ENCODE peak calls at places on chromosome 18, in ten cellular contexts. One of them, this sample, is unnamed. For H3K4me1, the result is how much of the 10 kb centered on the place peaks cover.

GRCh38 chr18:13285874-13286273 is 67.3 kb downstream of the LDLRAD4 start:
- DNase-seq in esophagus squamous epithelium: no peak
- DNase-seq in GM23338: no peak
- DNase-seq in MM.1S: no peak
- DNase-seq in H9: no peak
- DNase-seq in OCI-LY7: no peak
- DNase-seq in hepatocyte: no peak
- DNase-seq in left lung: no peak
- DNase-seq in neural progenitor cell: no peak
- DNase-seq in astrocyte: no peak
- DNase-seq in this sample: no peak

GRCh38 chr18:8811115-8811514 is 105.8 kb downstream of the MTCL1 start:
- DNase-seq in hepatocyte: no peak
- DNase-seq in neural progenitor cell: no peak
- DNase-seq in OCI-LY7: no peak
- DNase-seq in astrocyte: no peak
- DNase-seq in MM.1S: no peak
- DNase-seq in left lung: no peak
- DNase-seq in GM23338: no peak
- DNase-seq in H9: no peak
- DNase-seq in esophagus squamous epithelium: no peak
- DNase-seq in this sample: no peak

GRCh38 chr18:32328379-32328778 is 138.5 kb downstream of the MEP1B start:
- DNase-seq in astrocyte: peak
- DNase-seq in OCI-LY7: no peak
- DNase-seq in H9: no peak
- DNase-seq in left lung: no peak
- DNase-seq in neural progenitor cell: no peak
- DNase-seq in GM23338: no peak
- DNase-seq in esophagus squamous epithelium: no peak
- DNase-seq in hepatocyte: no peak
- DNase-seq in MM.1S: no peak
- DNase-seq in this sample: no peak

GRCh38 chr18:43034683-43035500 is 80.6 kb downstream of the RIT2 start:
- DNase-seq in left lung: no peak
- DNase-seq in esophagus squamous epithelium: no peak
- DNase-seq in H9: peak
- DNase-seq in OCI-LY7: no peak
- DNase-seq in GM23338: peak
- DNase-seq in hepatocyte: peak
- DNase-seq in astrocyte: no peak
- DNase-seq in neural progenitor cell: no peak
- DNase-seq in MM.1S: no peak
- DNase-seq in this sample: no peak

GRCh38 chr18:7164610-7165009 is 47.0 kb upstream of the LAMA1 start:
- DNase-seq in OCI-LY7: peak
- DNase-seq in MM.1S: peak
- DNase-seq in neural progenitor cell: peak
- DNase-seq in astrocyte: no peak
- DNase-seq in hepatocyte: no peak
- DNase-seq in esophagus squamous epithelium: no peak
- DNase-seq in H9: no peak
- DNase-seq in left lung: no peak
- DNase-seq in GM23338: peak
- DNase-seq in this sample: no peak

GRCh38 chr18:5057348-5058012 is 139.6 kb downstream of the AKAIN1 start:
- DNase-seq in MM.1S: peak
- DNase-seq in neural progenitor cell: peak
- DNase-seq in GM23338: peak
- DNase-seq in left lung: no peak
- DNase-seq in esophagus squamous epithelium: no peak
- DNase-seq in astrocyte: peak
- DNase-seq in H9: peak
- DNase-seq in OCI-LY7: peak
- DNase-seq in hepatocyte: peak
- DNase-seq in this sample: peak

GRCh38 chr18:2687390-2688001 is 32.0 kb downstream of the SMCHD1 start:
- DNase-seq in esophagus squamous epithelium: no peak
- DNase-seq in astrocyte: no peak
- DNase-seq in OCI-LY7: peak
- DNase-seq in H9: no peak
- DNase-seq in GM23338: no peak
- DNase-seq in neural progenitor cell: no peak
- DNase-seq in left lung: no peak
- DNase-seq in hepatocyte: no peak
- DNase-seq in MM.1S: peak
- DNase-seq in this sample: no peak

GRCh38 chr18:7921938-7922587 is 354.9 kb downstream of the PTPRM start:
- DNase-seq in H9: no peak
- DNase-seq in GM23338: no peak
- DNase-seq in OCI-LY7: no peak
- DNase-seq in neural progenitor cell: no peak
- DNase-seq in MM.1S: no peak
- DNase-seq in astrocyte: peak
- DNase-seq in left lung: no peak
- DNase-seq in esophagus squamous epithelium: no peak
- DNase-seq in hepatocyte: peak
- DNase-seq in this sample: no peak

GRCh38 chr18:41875094-41875780 is 79.8 kb upstream of the PIK3C3 start:
- DNase-seq in left lung: no peak
- DNase-seq in MM.1S: no peak
- DNase-seq in GM23338: no peak
- DNase-seq in esophagus squamous epithelium: no peak
- DNase-seq in neural progenitor cell: no peak
- DNase-seq in astrocyte: peak
- DNase-seq in hepatocyte: no peak
- DNase-seq in H9: no peak
- DNase-seq in OCI-LY7: no peak
- DNase-seq in this sample: no peak

GRCh38 chr18:79403723-79404566 is 8.2 kb downstream of the NFATC1 start:
- DNase-seq in esophagus squamous epithelium: no peak
- DNase-seq in hepatocyte: no peak
- DNase-seq in MM.1S: no peak
- DNase-seq in neural progenitor cell: no peak
- DNase-seq in OCI-LY7: no peak
- DNase-seq in astrocyte: no peak
- DNase-seq in GM23338: no peak
- DNase-seq in H9: no peak
- DNase-seq in left lung: no peak
- DNase-seq in this sample: no peak

GRCh38 chr18:31791817-31792579 is 31.3 kb upstream of the SLC25A52 start:
- DNase-seq in esophagus squamous epithelium: no peak
- DNase-seq in MM.1S: peak
- DNase-seq in left lung: no peak
- DNase-seq in GM23338: no peak
- DNase-seq in hepatocyte: no peak
- DNase-seq in H9: no peak
- DNase-seq in neural progenitor cell: no peak
- DNase-seq in astrocyte: no peak
- DNase-seq in OCI-LY7: no peak
- DNase-seq in this sample: no peak

GRCh38 chr18:79422022-79422782 is 26.5 kb downstream of the NFATC1 start:
- DNase-seq in hepatocyte: no peak
- DNase-seq in astrocyte: peak
- DNase-seq in H9: no peak
- DNase-seq in esophagus squamous epithelium: no peak
- DNase-seq in neural progenitor cell: no peak
- DNase-seq in OCI-LY7: no peak
- DNase-seq in GM23338: no peak
- DNase-seq in left lung: peak
- DNase-seq in MM.1S: no peak
- DNase-seq in this sample: no peak

GRCh38 chr18:3796434-3796833 is 346.5 kb downstream of the TGIF1 start:
- DNase-seq in esophagus squamous epithelium: no peak
- DNase-seq in left lung: no peak
- DNase-seq in MM.1S: no peak
- DNase-seq in H9: no peak
- DNase-seq in OCI-LY7: no peak
- DNase-seq in GM23338: no peak
- DNase-seq in neural progenitor cell: no peak
- DNase-seq in astrocyte: no peak
- DNase-seq in hepatocyte: no peak
- DNase-seq in this sample: no peak

GRCh38 chr18:3177902-3178687 is 41.7 kb downstream of the MYOM1 start:
- DNase-seq in H9: no peak
- DNase-seq in astrocyte: peak
- DNase-seq in left lung: no peak
- DNase-seq in GM23338: no peak
- DNase-seq in neural progenitor cell: no peak
- DNase-seq in MM.1S: peak
- DNase-seq in esophagus squamous epithelium: peak
- DNase-seq in OCI-LY7: peak
- DNase-seq in hepatocyte: no peak
- DNase-seq in this sample: no peak

GRCh38 chr18:48168861-48169260 is 238.4 kb upstream of the SMAD2 start:
- DNase-seq in neural progenitor cell: no peak
- DNase-seq in H9: no peak
- DNase-seq in left lung: no peak
- DNase-seq in astrocyte: no peak
- DNase-seq in MM.1S: no peak
- DNase-seq in GM23338: no peak
- DNase-seq in hepatocyte: no peak
- DNase-seq in esophagus squamous epithelium: no peak
- DNase-seq in OCI-LY7: no peak
- DNase-seq in this sample: no peak

GRCh38 chr18:40897884-40898283 is 1057.2 kb upstream of the PIK3C3 start:
- DNase-seq in astrocyte: no peak
- DNase-seq in GM23338: peak
- DNase-seq in esophagus squamous epithelium: no peak
- DNase-seq in hepatocyte: no peak
- DNase-seq in H9: peak
- DNase-seq in left lung: no peak
- DNase-seq in MM.1S: no peak
- DNase-seq in neural progenitor cell: no peak
- DNase-seq in OCI-LY7: no peak
- DNase-seq in this sample: no peak

DNA sequence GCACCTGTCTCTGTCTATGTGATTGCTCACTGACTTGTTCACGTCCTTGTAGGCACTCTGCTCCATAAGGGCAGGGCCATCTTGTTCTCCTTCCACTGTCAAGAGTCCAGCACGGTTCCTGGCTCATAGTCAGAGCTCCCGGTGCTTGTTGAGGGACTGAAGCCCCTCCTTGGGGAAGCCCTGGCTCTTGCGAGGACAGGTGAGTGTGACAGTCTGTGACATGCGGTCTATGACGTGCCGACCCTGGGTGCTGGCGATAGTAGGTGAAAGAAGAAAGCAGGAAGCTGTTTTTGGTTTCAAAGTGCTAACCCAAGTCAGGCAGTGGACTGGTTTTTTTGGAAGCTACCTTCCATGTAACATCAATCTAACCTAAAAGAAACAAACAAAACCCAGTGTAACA is 18.8 kb downstream of the TSHZ1 start:
- DNase-seq in OCI-LY7: no peak
- DNase-seq in hepatocyte: no peak
- DNase-seq in neural progenitor cell: no peak
- DNase-seq in left lung: no peak
- DNase-seq in MM.1S: no peak
- DNase-seq in H9: no peak
- DNase-seq in astrocyte: no peak
- DNase-seq in GM23338: no peak
- DNase-seq in esophagus squamous epithelium: no peak
- DNase-seq in this sample: no peak
- H3K4me1 ChIP-seq in OCI-LY7: under half
- H3K4me1 ChIP-seq in hepatocyte: under half
- H3K4me1 ChIP-seq in neural progenitor cell: under half
- H3K4me1 ChIP-seq in left lung: under half
- H3K4me1 ChIP-seq in MM.1S: under half
- H3K4me1 ChIP-seq in H9: under half
- H3K4me1 ChIP-seq in astrocyte: under half
- H3K4me1 ChIP-seq in GM23338: under half
- H3K4me1 ChIP-seq in esophagus squamous epithelium: under half
- H3K4me1 ChIP-seq in this sample: under half

GRCh38 chr18:33673689-33674088 is 95.7 kb downstream of the ASXL3 start:
- DNase-seq in OCI-LY7: no peak
- DNase-seq in astrocyte: no peak
- DNase-seq in neural progenitor cell: peak
- DNase-seq in MM.1S: no peak
- DNase-seq in hepatocyte: no peak
- DNase-seq in left lung: no peak
- DNase-seq in esophagus squamous epithelium: no peak
- DNase-seq in GM23338: peak
- DNase-seq in H9: no peak
- DNase-seq in this sample: no peak
- TF ChIP-seq CTCF in OCI-LY7: peak
- TF ChIP-seq CTCF in astrocyte: no peak
- TF ChIP-seq CTCF in neural progenitor cell: peak
- TF ChIP-seq CTCF in MM.1S: no peak
- TF ChIP-seq CTCF in hepatocyte: no peak
- TF ChIP-seq CTCF in left lung: no peak
- TF ChIP-seq CTCF in esophagus squamous epithelium: no peak
- TF ChIP-seq CTCF in GM23338: peak
- TF ChIP-seq CTCF in H9: peak
- TF ChIP-seq CTCF in this sample: no peak

GRCh38 chr18:51039138-51040112 is 9.4 kb downstream of the SMAD4 start:
- DNase-seq in left lung: no peak
- DNase-seq in MM.1S: no peak
- DNase-seq in esophagus squamous epithelium: no peak
- DNase-seq in GM23338: peak
- DNase-seq in astrocyte: peak
- DNase-seq in neural progenitor cell: no peak
- DNase-seq in H9: peak
- DNase-seq in OCI-LY7: no peak
- DNase-seq in hepatocyte: no peak
- DNase-seq in this sample: no peak
- H3K4me1 ChIP-seq in left lung: under half
- H3K4me1 ChIP-seq in MM.1S: under half
- H3K4me1 ChIP-seq in esophagus squamous epithelium: under half
- H3K4me1 ChIP-seq in GM23338: half or more
- H3K4me1 ChIP-seq in astrocyte: under half
- H3K4me1 ChIP-seq in neural progenitor cell: under half
- H3K4me1 ChIP-seq in H9: under half
- H3K4me1 ChIP-seq in OCI-LY7: under half
- H3K4me1 ChIP-seq in hepatocyte: under half
- H3K4me1 ChIP-seq in this sample: half or more

DNA sequence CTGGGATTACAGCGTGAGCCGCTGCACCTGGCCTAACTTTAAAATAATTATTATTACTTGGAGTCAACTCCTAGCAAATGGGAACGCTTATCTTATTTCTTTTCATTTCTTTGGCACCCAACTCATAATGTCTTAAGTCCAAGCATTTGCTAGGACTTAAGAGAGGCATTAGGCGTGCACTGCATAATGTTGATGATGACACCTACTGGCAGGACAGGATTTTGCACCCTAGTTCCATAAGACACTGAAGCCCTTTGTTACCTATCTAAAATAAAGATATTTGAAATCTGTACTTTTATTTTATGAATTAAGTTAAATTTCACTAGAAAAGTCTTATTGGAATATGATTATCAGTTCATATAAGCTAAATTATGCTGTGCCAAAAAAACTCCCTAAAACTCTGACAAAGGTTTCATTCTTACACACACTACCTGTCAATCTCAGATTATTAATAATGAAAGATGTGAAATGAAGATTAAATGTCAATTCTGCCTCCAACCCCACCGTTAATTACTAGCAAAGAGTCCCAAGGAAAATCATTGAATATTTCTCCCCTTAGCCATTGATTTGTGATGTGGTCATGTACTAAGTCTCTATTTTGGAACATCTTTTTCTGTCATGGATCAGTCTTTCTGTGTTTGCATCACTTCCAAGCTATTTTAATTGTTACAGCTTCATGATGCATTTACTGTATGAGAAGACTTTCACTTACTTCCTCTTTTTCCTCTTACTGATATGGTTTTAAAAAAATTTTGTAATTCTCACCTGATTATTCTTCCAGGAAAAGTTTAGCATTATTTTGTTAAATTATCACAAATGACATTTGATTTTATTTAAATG is 12.7 kb upstream of the CDH2 start:
- DNase-seq in H9: peak
- DNase-seq in astrocyte: peak
- DNase-seq in neural progenitor cell: peak
- DNase-seq in MM.1S: peak
- DNase-seq in GM23338: peak
- DNase-seq in OCI-LY7: peak
- DNase-seq in esophagus squamous epithelium: no peak
- DNase-seq in hepatocyte: peak
- DNase-seq in left lung: no peak
- DNase-seq in this sample: no peak
- TF ChIP-seq CTCF in H9: peak
- TF ChIP-seq CTCF in astrocyte: peak
- TF ChIP-seq CTCF in neural progenitor cell: peak
- TF ChIP-seq CTCF in MM.1S: peak
- TF ChIP-seq CTCF in GM23338: peak
- TF ChIP-seq CTCF in OCI-LY7: peak
- TF ChIP-seq CTCF in esophagus squamous epithelium: peak
- TF ChIP-seq CTCF in hepatocyte: peak
- TF ChIP-seq CTCF in left lung: peak
- TF ChIP-seq CTCF in this sample: no peak